ENCODE peak calls at places on chromosomes 16 and 17, in seven cellular contexts. One of them, this sample, is unnamed.
A peak's percentile ranks its signal among the peaks of the same experiment; 100 is the strongest.

GRCh38 chr16:15810949-15811348 is 45.9 kb downstream of the MYH11 start:
- DNase-seq in B cell: no peak
- DNase-seq in stimulated activated naive CD8-positive, alpha-beta T cell treated with anti-CD3 and anti-CD28 coated beads, Interleukin-15, Interleukin-2, amounts not matched to agents 100 U/mL and 50 U/mL, for 24 hours: no peak
- DNase-seq in H7: no peak
- DNase-seq in head of caudate nucleus: no peak
- DNase-seq in CD4-positive, CD25-positive, alpha-beta regulatory T cell: no peak
- DNase-seq in Panc1: no peak
- DNase-seq in this sample: no peak

GRCh38 chr17:68542698-68543463 is 30.7 kb downstream of the PRKAR1A start:
- DNase-seq in CD4-positive, CD25-positive, alpha-beta regulatory T cell: no peak
- DNase-seq in stimulated activated naive CD8-positive, alpha-beta T cell treated with anti-CD3 and anti-CD28 coated beads, Interleukin-15, Interleukin-2, amounts not matched to agents 100 U/mL and 50 U/mL, for 24 hours: no peak
- DNase-seq in H7: no peak
- DNase-seq in head of caudate nucleus: no peak
- DNase-seq in Panc1: no peak
- DNase-seq in B cell: no peak
- DNase-seq in this sample: no peak

GRCh38 chr17:73065376-73065775 is 27.1 kb downstream of the SLC39A11 start:
- DNase-seq in stimulated activated naive CD8-positive, alpha-beta T cell treated with anti-CD3 and anti-CD28 coated beads, Interleukin-15, Interleukin-2, amounts not matched to agents 100 U/mL and 50 U/mL, for 24 hours: no peak
- DNase-seq in CD4-positive, CD25-positive, alpha-beta regulatory T cell: no peak
- DNase-seq in Panc1: no peak
- DNase-seq in B cell: no peak
- DNase-seq in H7: no peak
- DNase-seq in head of caudate nucleus: no peak
- DNase-seq in this sample: no peak

GRCh38 chr17:75778861-75779249 is 5.8 kb upstream of the UNK start:
- DNase-seq in CD4-positive, CD25-positive, alpha-beta regulatory T cell: peak; percentile 69
- DNase-seq in H7: peak; percentile 84
- DNase-seq in B cell: peak; percentile 71
- DNase-seq in stimulated activated naive CD8-positive, alpha-beta T cell treated with anti-CD3 and anti-CD28 coated beads, Interleukin-15, Interleukin-2, amounts not matched to agents 100 U/mL and 50 U/mL, for 24 hours: peak; percentile 80
- DNase-seq in head of caudate nucleus: no peak
- DNase-seq in Panc1: no peak
- DNase-seq in this sample: peak; percentile 75

GRCh38 chr16:81657731-81658130 is 121.4 kb upstream of the PLCG2 start:
- DNase-seq in H7: no peak
- DNase-seq in Panc1: no peak
- DNase-seq in CD4-positive, CD25-positive, alpha-beta regulatory T cell: no peak
- DNase-seq in B cell: no peak
- DNase-seq in head of caudate nucleus: no peak
- DNase-seq in stimulated activated naive CD8-positive, alpha-beta T cell treated with anti-CD3 and anti-CD28 coated beads, Interleukin-15, Interleukin-2, amounts not matched to agents 100 U/mL and 50 U/mL, for 24 hours: no peak
- DNase-seq in this sample: no peak

GRCh38 chr17:76445697-76446448 is 7.1 kb downstream of the UBE2O start:
- DNase-seq in CD4-positive, CD25-positive, alpha-beta regulatory T cell: no peak
- DNase-seq in head of caudate nucleus: no peak
- DNase-seq in B cell: no peak
- DNase-seq in Panc1: no peak
- DNase-seq in H7: no peak
- DNase-seq in stimulated activated naive CD8-positive, alpha-beta T cell treated with anti-CD3 and anti-CD28 coated beads, Interleukin-15, Interleukin-2, amounts not matched to agents 100 U/mL and 50 U/mL, for 24 hours: no peak
- DNase-seq in this sample: no peak

GRCh38 chr17:10114931-10115535 is 83.4 kb downstream of the GAS7 start:
- DNase-seq in Panc1: no peak
- DNase-seq in head of caudate nucleus: peak; percentile 85
- DNase-seq in H7: peak; percentile 67
- DNase-seq in CD4-positive, CD25-positive, alpha-beta regulatory T cell: no peak
- DNase-seq in B cell: peak; percentile 91
- DNase-seq in stimulated activated naive CD8-positive, alpha-beta T cell treated with anti-CD3 and anti-CD28 coated beads, Interleukin-15, Interleukin-2, amounts not matched to agents 100 U/mL and 50 U/mL, for 24 hours: peak; percentile 77
- DNase-seq in this sample: no peak

GRCh38 chr17:31857920-31858646 is 961 bp downstream of the COPRS start:
- DNase-seq in head of caudate nucleus: no peak
- DNase-seq in Panc1: no peak
- DNase-seq in CD4-positive, CD25-positive, alpha-beta regulatory T cell: no peak
- DNase-seq in H7: no peak
- DNase-seq in B cell: no peak
- DNase-seq in stimulated activated naive CD8-positive, alpha-beta T cell treated with anti-CD3 and anti-CD28 coated beads, Interleukin-15, Interleukin-2, amounts not matched to agents 100 U/mL and 50 U/mL, for 24 hours: no peak
- DNase-seq in this sample: no peak

GRCh38 chr17:49739662-49740271 is 24.2 kb downstream of the FAM117A start:
- DNase-seq in stimulated activated naive CD8-positive, alpha-beta T cell treated with anti-CD3 and anti-CD28 coated beads, Interleukin-15, Interleukin-2, amounts not matched to agents 100 U/mL and 50 U/mL, for 24 hours: peak; percentile 84
- DNase-seq in CD4-positive, CD25-positive, alpha-beta regulatory T cell: peak; percentile 98
- DNase-seq in head of caudate nucleus: peak; percentile 21
- DNase-seq in Panc1: no peak
- DNase-seq in B cell: peak; percentile 98
- DNase-seq in H7: no peak
- DNase-seq in this sample: no peak

GRCh38 chr16:83992624-83993023 is 24.6 kb downstream of the NECAB2 start:
- DNase-seq in Panc1: no peak
- DNase-seq in H7: no peak
- DNase-seq in B cell: no peak
- DNase-seq in CD4-positive, CD25-positive, alpha-beta regulatory T cell: no peak
- DNase-seq in stimulated activated naive CD8-positive, alpha-beta T cell treated with anti-CD3 and anti-CD28 coated beads, Interleukin-15, Interleukin-2, amounts not matched to agents 100 U/mL and 50 U/mL, for 24 hours: no peak
- DNase-seq in head of caudate nucleus: no peak
- DNase-seq in this sample: no peak

GRCh38 chr16:87051526-87052320 is 265.5 kb downstream of the C16orf95 start:
- DNase-seq in B cell: no peak
- DNase-seq in CD4-positive, CD25-positive, alpha-beta regulatory T cell: no peak
- DNase-seq in stimulated activated naive CD8-positive, alpha-beta T cell treated with anti-CD3 and anti-CD28 coated beads, Interleukin-15, Interleukin-2, amounts not matched to agents 100 U/mL and 50 U/mL, for 24 hours: no peak
- DNase-seq in H7: no peak
- DNase-seq in Panc1: no peak
- DNase-seq in head of caudate nucleus: no peak
- DNase-seq in this sample: no peak

GRCh38 chr17:63917646-63918045 is 993 bp downstream of the GH1 start:
- DNase-seq in B cell: no peak
- DNase-seq in head of caudate nucleus: no peak
- DNase-seq in H7: peak; percentile 50
- DNase-seq in stimulated activated naive CD8-positive, alpha-beta T cell treated with anti-CD3 and anti-CD28 coated beads, Interleukin-15, Interleukin-2, amounts not matched to agents 100 U/mL and 50 U/mL, for 24 hours: no peak
- DNase-seq in CD4-positive, CD25-positive, alpha-beta regulatory T cell: no peak
- DNase-seq in Panc1: no peak
- DNase-seq in this sample: peak; percentile 35

GRCh38 chr17:65685110-65685509 is 123.7 kb upstream of the AXIN2 start:
- DNase-seq in Panc1: no peak
- DNase-seq in CD4-positive, CD25-positive, alpha-beta regulatory T cell: no peak
- DNase-seq in B cell: no peak
- DNase-seq in stimulated activated naive CD8-positive, alpha-beta T cell treated with anti-CD3 and anti-CD28 coated beads, Interleukin-15, Interleukin-2, amounts not matched to agents 100 U/mL and 50 U/mL, for 24 hours: no peak
- DNase-seq in head of caudate nucleus: no peak
- DNase-seq in H7: no peak
- DNase-seq in this sample: no peak

GRCh38 chr17:45584092-45585036 is 93.8 kb upstream of the PLEKHM1 start:
- DNase-seq in CD4-positive, CD25-positive, alpha-beta regulatory T cell: peak; percentile 80
- DNase-seq in head of caudate nucleus: peak; percentile 65
- DNase-seq in B cell: peak; percentile 87
- DNase-seq in Panc1: no peak
- DNase-seq in H7: peak; percentile 84
- DNase-seq in stimulated activated naive CD8-positive, alpha-beta T cell treated with anti-CD3 and anti-CD28 coated beads, Interleukin-15, Interleukin-2, amounts not matched to agents 100 U/mL and 50 U/mL, for 24 hours: peak; percentile 79
- DNase-seq in this sample: peak; percentile 81

GRCh38 chr16:11835891-11836652 is 15.3 kb downstream of the RSL1D1 start:
- DNase-seq in CD4-positive, CD25-positive, alpha-beta regulatory T cell: no peak
- DNase-seq in B cell: no peak
- DNase-seq in stimulated activated naive CD8-positive, alpha-beta T cell treated with anti-CD3 and anti-CD28 coated beads, Interleukin-15, Interleukin-2, amounts not matched to agents 100 U/mL and 50 U/mL, for 24 hours: no peak
- DNase-seq in Panc1: no peak
- DNase-seq in H7: no peak
- DNase-seq in head of caudate nucleus: no peak
- DNase-seq in this sample: no peak

GRCh38 chr16:102060-102855 is 24.2 kb downstream of the MPG start:
- DNase-seq in stimulated activated naive CD8-positive, alpha-beta T cell treated with anti-CD3 and anti-CD28 coated beads, Interleukin-15, Interleukin-2, amounts not matched to agents 100 U/mL and 50 U/mL, for 24 hours: no peak
- DNase-seq in H7: no peak
- DNase-seq in head of caudate nucleus: no peak
- DNase-seq in CD4-positive, CD25-positive, alpha-beta regulatory T cell: no peak
- DNase-seq in Panc1: no peak
- DNase-seq in B cell: no peak
- DNase-seq in this sample: no peak

GRCh38 chr17:41065829-41066624 is at the start of gene KRTAP2-4:
- DNase-seq in H7: no peak
- DNase-seq in B cell: no peak
- DNase-seq in Panc1: no peak
- DNase-seq in head of caudate nucleus: no peak
- DNase-seq in stimulated activated naive CD8-positive, alpha-beta T cell treated with anti-CD3 and anti-CD28 coated beads, Interleukin-15, Interleukin-2, amounts not matched to agents 100 U/mL and 50 U/mL, for 24 hours: no peak
- DNase-seq in CD4-positive, CD25-positive, alpha-beta regulatory T cell: no peak
- DNase-seq in this sample: no peak

GRCh38 chr17:48610282-48611211 is at the start of gene HOXB7:
- DNase-seq in B cell: peak; percentile 64
- DNase-seq in CD4-positive, CD25-positive, alpha-beta regulatory T cell: peak; percentile 53
- DNase-seq in head of caudate nucleus: no peak
- DNase-seq in Panc1: no peak
- DNase-seq in stimulated activated naive CD8-positive, alpha-beta T cell treated with anti-CD3 and anti-CD28 coated beads, Interleukin-15, Interleukin-2, amounts not matched to agents 100 U/mL and 50 U/mL, for 24 hours: peak; percentile 85
- DNase-seq in H7: peak; percentile 82
- DNase-seq in this sample: peak; percentile 70

GRCh38 chr16:87223656-87224248 is 93.4 kb downstream of the C16orf95 start:
- DNase-seq in H7: no peak
- DNase-seq in B cell: no peak
- DNase-seq in stimulated activated naive CD8-positive, alpha-beta T cell treated with anti-CD3 and anti-CD28 coated beads, Interleukin-15, Interleukin-2, amounts not matched to agents 100 U/mL and 50 U/mL, for 24 hours: no peak
- DNase-seq in CD4-positive, CD25-positive, alpha-beta regulatory T cell: no peak
- DNase-seq in Panc1: no peak
- DNase-seq in head of caudate nucleus: no peak
- DNase-seq in this sample: no peak

GRCh38 chr17:181213-182163 is at the start of gene DOC2B:
- DNase-seq in head of caudate nucleus: peak; percentile 63
- DNase-seq in B cell: no peak
- DNase-seq in Panc1: no peak
- DNase-seq in H7: peak; percentile 97
- DNase-seq in CD4-positive, CD25-positive, alpha-beta regulatory T cell: no peak
- DNase-seq in stimulated activated naive CD8-positive, alpha-beta T cell treated with anti-CD3 and anti-CD28 coated beads, Interleukin-15, Interleukin-2, amounts not matched to agents 100 U/mL and 50 U/mL, for 24 hours: peak; percentile 17
- DNase-seq in this sample: peak; percentile 66

GRCh38 chr17:68172461-68172954 is 75.3 kb upstream of the AMZ2 start:
- DNase-seq in CD4-positive, CD25-positive, alpha-beta regulatory T cell: peak; percentile 69
- DNase-seq in stimulated activated naive CD8-positive, alpha-beta T cell treated with anti-CD3 and anti-CD28 coated beads, Interleukin-15, Interleukin-2, amounts not matched to agents 100 U/mL and 50 U/mL, for 24 hours: peak; percentile 79
- DNase-seq in head of caudate nucleus: peak; percentile 70
- DNase-seq in H7: peak; percentile 64
- DNase-seq in Panc1: peak; percentile 46
- DNase-seq in B cell: peak; percentile 84
- DNase-seq in this sample: peak; percentile 82

GRCh38 chr16:20870122-20870521 is 30.0 kb downstream of the DCUN1D3 start:
- DNase-seq in B cell: no peak
- DNase-seq in H7: no peak
- DNase-seq in head of caudate nucleus: no peak
- DNase-seq in CD4-positive, CD25-positive, alpha-beta regulatory T cell: no peak
- DNase-seq in Panc1: no peak
- DNase-seq in stimulated activated naive CD8-positive, alpha-beta T cell treated with anti-CD3 and anti-CD28 coated beads, Interleukin-15, Interleukin-2, amounts not matched to agents 100 U/mL and 50 U/mL, for 24 hours: no peak
- DNase-seq in this sample: no peak

GRCh38 chr16:78210305-78210704 is 110.9 kb downstream of the WWOX start:
- DNase-seq in H7: no peak
- DNase-seq in head of caudate nucleus: no peak
- DNase-seq in B cell: no peak
- DNase-seq in Panc1: no peak
- DNase-seq in stimulated activated naive CD8-positive, alpha-beta T cell treated with anti-CD3 and anti-CD28 coated beads, Interleukin-15, Interleukin-2, amounts not matched to agents 100 U/mL and 50 U/mL, for 24 hours: no peak
- DNase-seq in CD4-positive, CD25-positive, alpha-beta regulatory T cell: no peak
- DNase-seq in this sample: no peak

This sample was measured in H9.